ENCODE peak calls at places on chromosomes 11 and 22, in six cellular contexts. F is fibroblast of lung, D is transverse colon, B is testis, J is stomach, V is PC-3. Z is an unnamed sample.
A peak's percentile ranks its signal among the peaks of the same experiment; 100 is the strongest.

GRCh38 chr11:15526032-15526431 is 411.3 kb downstream of the INSC start:
- DNase-seq in V (no peak), F (no peak), J (no peak), D (no peak), B (no peak), Z (no peak)

GRCh38 chr22:37485006-37485713 is 1.0 kb downstream of the MFNG start:
- DNase-seq in D (no peak), B (no peak), V (no peak), J (no peak), F (no peak), Z (no peak)

GRCh38 chr11:84909740-84910139 is 717.4 kb downstream of the DLG2 start:
- DNase-seq in J (no peak), B (no peak), F (no peak), D (no peak), V (no peak), Z (no peak)

GRCh38 chr22:43995057-43995685 is 28.9 kb upstream of the PARVB start:
- DNase-seq in V (no peak), B (no peak), D (no peak), F (no peak), J (no peak), Z (no peak)

GRCh38 chr11:61917357-61918109 is at the start of gene RAB3IL1:
- DNase-seq in V (peak; percentile 50), F (peak; percentile 21), D (peak; percentile 55), J (peak; percentile 56), B (peak; percentile 77), Z (peak; percentile 48)

GRCh38 chr11:76365038-76365679 is 15.8 kb downstream of the THAP12 start:
- DNase-seq in V (no peak), D (no peak), F (no peak), B (peak; percentile 84), J (no peak), Z (no peak)

GRCh38 chr11:67500818-67501584 is 4.2 kb downstream of the PITPNM1 start:
- DNase-seq in D (no peak), B (no peak), F (no peak), J (no peak), V (no peak), Z (no peak)

GRCh38 chr22:46033256-46034200 is 56.6 kb upstream of the WNT7B start:
- DNase-seq in V (no peak), J (no peak), F (peak; percentile 45), B (no peak), D (no peak), Z (peak; percentile 14)

GRCh38 chr11:132357811-132358572 is 987.6 kb downstream of the NTM start:
- DNase-seq in B (no peak), J (no peak), V (no peak), F (no peak), D (no peak), Z (no peak)

GRCh38 chr11:78194490-78194889 is 5.8 kb downstream of the USP35 start:
- DNase-seq in V (peak; percentile 48), B (no peak), D (no peak), J (no peak), F (no peak), Z (no peak)

GRCh38 chr11:129366737-129367597 is 8.7 kb upstream of the BARX2 start:
- DNase-seq in J (no peak), F (no peak), D (no peak), V (peak; percentile 47), B (no peak), Z (no peak)

GRCh38 chr11:10622957-10623787 is 54.7 kb upstream of the LYVE1 start:
- DNase-seq in V (peak; percentile 37), F (no peak), D (no peak), B (peak; percentile 20), J (no peak), Z (no peak)

GRCh38 chr11:60756307-60757032 is at the start of gene MS4A15:
- DNase-seq in B (no peak), F (no peak), D (no peak), J (no peak), V (peak; percentile 83), Z (no peak)

GRCh38 chr11:27514076-27514475 is 7.5 kb upstream of the LIN7C start:
- DNase-seq in V (no peak), J (no peak), D (no peak), F (no peak), B (no peak), Z (no peak)

GRCh38 chr22:32317524-32317923 is 40.1 kb upstream of the RFPL3 start:
- DNase-seq in D (no peak), J (no peak), F (no peak), V (no peak), B (peak; percentile 5), Z (no peak)

GRCh38 chr11:34682822-34683221 is 61.9 kb downstream of the EHF start:
- DNase-seq in D (no peak), V (peak; percentile 79), B (no peak), F (no peak), J (no peak), Z (no peak)

GRCh38 chr22:41975299-41976069 is 6.2 kb downstream of the SEPTIN3 start:
- DNase-seq in F (no peak), V (no peak), D (no peak), B (no peak), J (no peak), Z (no peak)

GRCh38 chr11:132125855-132126841 is 755.7 kb downstream of the NTM start:
- DNase-seq in F (peak; percentile 34), B (no peak), D (no peak), V (peak; percentile 11), J (no peak), Z (no peak)

GRCh38 chr11:85318573-85318972 is 308.6 kb downstream of the DLG2 start:
- DNase-seq in F (no peak), J (no peak), V (no peak), B (no peak), D (no peak), Z (no peak)

GRCh38 chr22:36331912-36332622 is 55.7 kb downstream of the MYH9 start:
- DNase-seq in D (peak; percentile 76), B (peak; percentile 70), V (peak; percentile 68), J (peak; percentile 69), F (peak; percentile 70), Z (peak; percentile 51)

GRCh38 chr11:59199546-59200420 is 12.9 kb downstream of the MPEG1 start:
- DNase-seq in F (no peak), J (no peak), V (no peak), B (no peak), D (no peak), Z (no peak)

GRCh38 chr11:103078710-103079109 is 13.2 kb downstream of the DCUN1D5 start:
- DNase-seq in J (no peak), B (no peak), V (no peak), F (no peak), D (no peak), Z (no peak)

GRCh38 chr22:31055322-31056159 is 25.6 kb upstream of the SMTN start:
- DNase-seq in F (peak; percentile 99), D (peak; percentile 82), V (peak; percentile 83), J (peak; percentile 94), B (peak; percentile 69), Z (peak; percentile 90)

GRCh38 chr22:33519974-33520903 is 400.0 kb downstream of the LARGE1 start:
- DNase-seq in V (no peak), B (no peak), F (no peak), D (no peak), J (no peak), Z (no peak)

GRCh38 chr11:32698579-32698978 is 95.9 kb downstream of the CCDC73 start:
- DNase-seq in F (no peak), D (no peak), B (no peak), J (no peak), V (peak; percentile 51), Z (no peak)

GRCh38 chr22:31160328-31160978 is 471 bp downstream of the RNF185 start:
- DNase-seq in J (no peak), D (peak; percentile 23), B (peak; percentile 42), V (no peak), F (peak; percentile 31), Z (no peak)

GRCh38 chr11:128351168-128351567 is 236.2 kb downstream of the ETS1 start:
- DNase-seq in J (no peak), V (no peak), F (no peak), D (no peak), B (no peak), Z (no peak)

GRCh38 chr11:72871089-72871488 is 56.9 kb downstream of the ATG16L2 start:
- DNase-seq in B (no peak), D (no peak), V (no peak), J (no peak), F (peak; percentile 69), Z (no peak)

GRCh38 chr22:49632199-49633009 is 195.3 kb downstream of the BRD1 start:
- DNase-seq in B (peak; percentile 74), D (peak; percentile 37), V (peak; percentile 73), J (peak; percentile 55), F (peak; percentile 52), Z (peak; percentile 40)

GRCh38 chr11:26187639-26188038 is 144.3 kb upstream of the ANO3 start:
- DNase-seq in D (no peak), F (peak; percentile 94), V (peak; percentile 36), B (no peak), J (no peak), Z (no peak)

DNA sequence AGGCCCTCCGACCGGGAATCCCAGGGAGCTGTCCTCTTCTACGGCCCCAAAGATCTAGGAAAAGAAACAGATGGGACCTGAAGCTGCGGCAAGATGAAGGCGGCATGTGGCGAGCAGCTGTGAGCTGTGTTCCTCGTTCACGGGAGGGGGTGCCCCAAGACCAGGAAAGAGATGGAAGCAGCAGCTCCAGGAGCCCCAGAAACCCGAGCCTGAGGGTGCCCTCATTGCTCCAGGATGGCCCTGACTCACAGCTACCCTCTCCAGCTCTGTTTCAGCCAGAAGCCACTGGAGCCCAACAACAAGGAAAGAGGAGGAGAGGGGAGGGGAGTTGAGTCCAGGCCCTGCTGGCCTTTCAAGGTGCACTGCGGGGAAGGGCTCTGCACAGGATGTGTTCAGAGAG is 23.7 kb upstream of the NAP1L4 start:
- DNase-seq in F (no peak), V (no peak), J (no peak), B (no peak), D (no peak), Z (no peak)
- H3K36me3 ChIP-seq in F (peaks cover 41% of the 10 kb centered on the region), V (peaks cover 22% of the 10 kb centered on the region), J (peaks cover 97% of the 10 kb centered on the region), B (no peaks in the 10 kb centered on the region), D (no peaks in the 10 kb centered on the region), Z (peaks cover 25% of the 10 kb centered on the region)

GRCh38 chr11:36399745-36400144 is 103.7 kb downstream of the PRR5L start:
- DNase-seq in V (no peak), B (no peak), F (no peak), J (no peak), D (no peak), Z (no peak)
- H3K36me3 ChIP-seq in V (no peaks in the 10 kb centered on the region), B (no peaks in the 10 kb centered on the region), F (no peaks in the 10 kb centered on the region), J (peaks cover 12% of the 10 kb centered on the region), D (no peaks in the 10 kb centered on the region), Z (no peaks in the 10 kb centered on the region)

DNA sequence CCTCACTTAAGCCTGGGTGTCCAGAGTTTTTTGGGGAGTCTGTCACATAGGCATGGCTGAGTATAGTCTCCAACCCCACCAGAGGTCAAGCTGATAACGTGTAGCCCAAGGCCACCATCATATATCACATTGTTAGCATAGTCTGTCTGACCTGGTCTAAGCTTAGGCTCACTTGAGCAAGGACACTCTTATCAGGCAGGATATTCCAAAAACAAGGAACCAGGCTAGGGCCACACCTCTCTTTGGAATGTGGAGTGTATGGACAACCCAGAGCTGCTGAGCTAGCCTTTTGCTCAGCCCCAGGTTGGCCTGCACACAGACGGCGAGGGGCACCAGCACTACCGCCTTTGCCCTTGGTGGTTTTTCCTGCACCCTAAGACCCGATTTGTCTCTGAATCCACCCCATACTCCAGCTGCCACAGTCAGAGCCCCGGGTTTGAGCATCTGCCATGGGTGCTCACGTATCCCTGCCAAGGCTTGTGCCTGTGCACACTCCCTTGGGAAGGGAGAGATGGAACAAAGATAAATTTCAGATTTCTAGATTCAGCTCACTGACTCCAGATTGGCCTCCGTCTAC is 7.2 kb downstream of the SNAP29 start:
- DNase-seq in J (peak; percentile 30), B (no peak), F (no peak), V (no peak), D (no peak), Z (no peak)
- H3K36me3 ChIP-seq in J (peaks cover 50% of the 10 kb centered on the region), B (no peaks in the 10 kb centered on the region), F (peaks cover 6% of the 10 kb centered on the region), V (no peaks in the 10 kb centered on the region), D (no peaks in the 10 kb centered on the region), Z (no peaks in the 10 kb centered on the region)

GRCh38 chr22:29578462-29578861 is 2.5 kb downstream of the NIPSNAP1 start:
- DNase-seq in D (no peak), B (no peak), J (no peak), F (no peak), V (no peak), Z (no peak)
- H3K36me3 ChIP-seq in D (no peaks in the 10 kb centered on the region), B (no peaks in the 10 kb centered on the region), J (no peaks in the 10 kb centered on the region), F (no peaks in the 10 kb centered on the region), V (no peaks in the 10 kb centered on the region), Z (no peaks in the 10 kb centered on the region)